ENCODE peak calls at places on chromosome 17, in six cellular contexts. One of them, this sample, is unnamed.

GRCh38 chr17:46995841-46996571 is 17.0 kb upstream of the RPRML start:
- DNase-seq in SW 1271: no peak
- DNase-seq in activated CD4-positive, alpha-beta T cell treated with anti-CD3 and anti-CD28 coated beads, Interleukin-2, amount 50 U/mL, for 1 hour: no peak
- DNase-seq in upper lobe of right lung: no peak
- DNase-seq in left ventricle myocardium superior: no peak
- DNase-seq in T-helper 1 cell: no peak
- DNase-seq in this sample: no peak

GRCh38 chr17:73384926-73385325 is 73.1 kb upstream of the CDC42EP4 start:
- DNase-seq in activated CD4-positive, alpha-beta T cell treated with anti-CD3 and anti-CD28 coated beads, Interleukin-2, amount 50 U/mL, for 1 hour: no peak
- DNase-seq in SW 1271: no peak
- DNase-seq in upper lobe of right lung: no peak
- DNase-seq in left ventricle myocardium superior: peak
- DNase-seq in T-helper 1 cell: no peak
- DNase-seq in this sample: no peak

GRCh38 chr17:72942594-72942993 is 149.9 kb downstream of the SLC39A11 start:
- DNase-seq in T-helper 1 cell: no peak
- DNase-seq in left ventricle myocardium superior: no peak
- DNase-seq in activated CD4-positive, alpha-beta T cell treated with anti-CD3 and anti-CD28 coated beads, Interleukin-2, amount 50 U/mL, for 1 hour: no peak
- DNase-seq in upper lobe of right lung: no peak
- DNase-seq in SW 1271: no peak
- DNase-seq in this sample: no peak

GRCh38 chr17:19709841-19710240 is 6.5 kb downstream of the SLC47A2 start:
- DNase-seq in activated CD4-positive, alpha-beta T cell treated with anti-CD3 and anti-CD28 coated beads, Interleukin-2, amount 50 U/mL, for 1 hour: no peak
- DNase-seq in left ventricle myocardium superior: no peak
- DNase-seq in upper lobe of right lung: no peak
- DNase-seq in SW 1271: no peak
- DNase-seq in T-helper 1 cell: no peak
- DNase-seq in this sample: no peak

GRCh38 chr17:66976781-66977201 is 12.3 kb downstream of the CACNG4 start:
- DNase-seq in T-helper 1 cell: no peak
- DNase-seq in SW 1271: no peak
- DNase-seq in upper lobe of right lung: no peak
- DNase-seq in activated CD4-positive, alpha-beta T cell treated with anti-CD3 and anti-CD28 coated beads, Interleukin-2, amount 50 U/mL, for 1 hour: no peak
- DNase-seq in left ventricle myocardium superior: peak
- DNase-seq in this sample: no peak

GRCh38 chr17:32636593-32637218 is 149.9 kb downstream of the CDK5R1 start:
- DNase-seq in SW 1271: no peak
- DNase-seq in upper lobe of right lung: no peak
- DNase-seq in activated CD4-positive, alpha-beta T cell treated with anti-CD3 and anti-CD28 coated beads, Interleukin-2, amount 50 U/mL, for 1 hour: no peak
- DNase-seq in left ventricle myocardium superior: no peak
- DNase-seq in T-helper 1 cell: no peak
- DNase-seq in this sample: no peak

GRCh38 chr17:65483438-65483837 is 78.0 kb downstream of the AXIN2 start:
- DNase-seq in left ventricle myocardium superior: no peak
- DNase-seq in SW 1271: no peak
- DNase-seq in activated CD4-positive, alpha-beta T cell treated with anti-CD3 and anti-CD28 coated beads, Interleukin-2, amount 50 U/mL, for 1 hour: no peak
- DNase-seq in upper lobe of right lung: no peak
- DNase-seq in T-helper 1 cell: no peak
- DNase-seq in this sample: no peak

GRCh38 chr17:7956208-7956965 is 24.4 kb downstream of the CNTROB start:
- DNase-seq in SW 1271: no peak
- DNase-seq in activated CD4-positive, alpha-beta T cell treated with anti-CD3 and anti-CD28 coated beads, Interleukin-2, amount 50 U/mL, for 1 hour: no peak
- DNase-seq in upper lobe of right lung: peak
- DNase-seq in left ventricle myocardium superior: peak
- DNase-seq in T-helper 1 cell: no peak
- DNase-seq in this sample: no peak